ENCODE peak calls at places on chromosomes 11 and 22, in four cellular contexts. K is NB4, U is right lobe of liver, X is adrenal gland. R is an unnamed sample.

GRCh38 chr22:47879346-47879745 is 1116.9 kb downstream of the TBC1D22A start:
- DNase-seq in K (no peak), U (no peak), X (no peak), R (no peak)

GRCh38 chr22:44590291-44590690 is 92.3 kb upstream of the RTL6 start:
- DNase-seq in K (no peak), U (no peak), X (no peak), R (no peak)

GRCh38 chr22:41517172-41518047 is 26.9 kb downstream of the POLR3H start:
- DNase-seq in K (peak), U (peak), X (peak), R (peak)

GRCh38 chr11:82080160-82080559 is 653.5 kb downstream of the FAM181B start:
- DNase-seq in K (no peak), U (no peak), X (no peak), R (no peak)

GRCh38 chr22:32584650-32585049 is 110.0 kb downstream of the FBXO7 start:
- DNase-seq in K (no peak), U (no peak), X (no peak), R (peak)

GRCh38 chr22:37658133-37659065 is at the start of gene PDXP:
- DNase-seq in K (peak), U (peak), X (peak), R (peak)

GRCh38 chr11:24289301-24289700 is 207.6 kb upstream of the LUZP2 start:
- DNase-seq in K (no peak), U (no peak), X (no peak), R (no peak)

GRCh38 chr11:115745041-115745440 is 240.8 kb upstream of the CADM1 start:
- DNase-seq in K (no peak), U (no peak), X (no peak), R (no peak)

DNA sequence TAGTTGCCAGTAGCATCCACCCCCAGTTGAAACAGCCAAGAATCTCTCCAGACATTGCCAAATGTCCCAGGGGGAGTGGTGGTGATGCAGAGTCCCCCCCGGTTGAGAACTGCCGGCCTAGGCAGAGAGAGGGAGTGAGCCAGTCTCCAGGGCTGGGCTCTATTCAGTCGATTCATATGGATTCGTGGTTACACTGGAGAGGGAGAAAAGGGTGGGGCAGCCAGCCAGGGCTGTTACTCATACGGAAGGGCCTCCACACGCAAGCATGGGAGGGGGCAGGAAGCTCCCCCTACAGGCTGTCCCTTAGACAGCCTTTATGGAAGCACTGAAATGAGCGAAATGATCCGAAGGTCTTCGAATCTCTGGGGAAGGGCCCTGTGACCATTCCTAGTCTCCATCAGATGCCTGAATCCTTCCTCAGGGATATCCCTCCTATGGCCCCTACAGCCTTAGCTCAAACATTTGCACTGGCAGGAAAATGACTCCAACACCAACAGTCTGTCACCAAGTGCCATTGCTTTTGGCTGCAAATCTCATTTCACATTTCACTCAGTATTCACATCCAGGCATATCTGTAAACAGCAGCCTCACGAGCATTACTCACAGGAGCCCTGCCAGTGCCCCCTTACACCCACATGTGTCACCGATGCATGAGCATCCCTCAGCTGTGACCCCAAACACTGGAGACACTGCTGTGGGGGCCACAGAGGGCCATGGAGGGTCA is 18.4 kb upstream of the TLCD5 start:
- DNase-seq in K (peak), U (no peak), X (peak), R (no peak)
- TF ChIP-seq POLR2A in K (no peak), U (no peak), X (no peak), R (no peak)

GRCh38 chr11:95091663-95092062 is 2.0 kb downstream of the ENDOD1 start:
- DNase-seq in K (no peak), U (no peak), X (no peak), R (no peak)

GRCh38 chr11:95087171-95087570 is 2.5 kb upstream of the ENDOD1 start:
- DNase-seq in K (no peak), U (no peak), X (no peak), R (no peak)

GRCh38 chr11:95089620-95090542 is at the start of gene ENDOD1:
- DNase-seq in K (peak), U (peak), X (peak), R (peak)

GRCh38 chr11:95086116-95086515 is 3.5 kb upstream of the ENDOD1 start:
- DNase-seq in K (no peak), U (no peak), X (no peak), R (no peak)

GRCh38 chr11:95088946-95089619 is 563 bp upstream of the ENDOD1 start:
- DNase-seq in K (no peak), U (no peak), X (no peak), R (no peak)
- TF ChIP-seq POLR2A in K (no peak), U (no peak), X (no peak), R (no peak)

GRCh38 chr11:65434667-65435179 is 12.1 kb downstream of the NEAT1 start:
- DNase-seq in K (no peak), U (peak), X (no peak), R (peak)
- TF ChIP-seq POLR2A in K (peak), U (peak), X (no peak), R (no peak)

GRCh38 chr22:29205260-29205597 is 467 bp upstream of the EMID1 start:
- DNase-seq in K (no peak), U (no peak), X (peak), R (no peak)
- TF ChIP-seq POLR2A in K (no peak), U (no peak), X (no peak), R (no peak)